ENCODE peak calls at places on chromosome 1, in four cellular contexts. One of them, this sample, is unnamed.

GRCh38 chr1:99644302-99645004 is 1.5 kb upstream of the PALMD start:
- DNase-seq in tibial artery: no peak
- DNase-seq in mesendoderm: no peak
- DNase-seq in spleen: no peak
- DNase-seq in this sample: no peak

GRCh38 chr1:5620997-5621396 is 371.2 kb downstream of the NPHP4 start:
- DNase-seq in tibial artery: no peak
- DNase-seq in mesendoderm: peak; percentile 86
- DNase-seq in spleen: no peak
- DNase-seq in this sample: no peak

GRCh38 chr1:84613887-84614286 is 39.6 kb upstream of the CTBS start:
- DNase-seq in tibial artery: no peak
- DNase-seq in mesendoderm: no peak
- DNase-seq in spleen: no peak
- DNase-seq in this sample: no peak

GRCh38 chr1:22536506-22536905 is 26.8 kb upstream of the EPHA8 start:
- DNase-seq in tibial artery: no peak
- DNase-seq in mesendoderm: no peak
- DNase-seq in spleen: no peak
- DNase-seq in this sample: no peak

GRCh38 chr1:7319196-7319595 is 451.9 kb upstream of the VAMP3 start:
- DNase-seq in tibial artery: no peak
- DNase-seq in mesendoderm: no peak
- DNase-seq in spleen: no peak
- DNase-seq in this sample: no peak

GRCh38 chr1:35220976-35221375 is 28.0 kb upstream of the SFPQ start:
- DNase-seq in tibial artery: no peak
- DNase-seq in mesendoderm: peak; percentile 71
- DNase-seq in spleen: no peak
- DNase-seq in this sample: no peak

GRCh38 chr1:234541281-234541975 is 62.4 kb upstream of the TARBP1 start:
- DNase-seq in tibial artery: no peak
- DNase-seq in mesendoderm: no peak
- DNase-seq in spleen: no peak
- DNase-seq in this sample: peak; percentile 37

GRCh38 chr1:185960377-185961151 is 226.4 kb downstream of the HMCN1 start:
- DNase-seq in tibial artery: peak; percentile 66
- DNase-seq in mesendoderm: no peak
- DNase-seq in spleen: no peak
- DNase-seq in this sample: no peak

DNA sequence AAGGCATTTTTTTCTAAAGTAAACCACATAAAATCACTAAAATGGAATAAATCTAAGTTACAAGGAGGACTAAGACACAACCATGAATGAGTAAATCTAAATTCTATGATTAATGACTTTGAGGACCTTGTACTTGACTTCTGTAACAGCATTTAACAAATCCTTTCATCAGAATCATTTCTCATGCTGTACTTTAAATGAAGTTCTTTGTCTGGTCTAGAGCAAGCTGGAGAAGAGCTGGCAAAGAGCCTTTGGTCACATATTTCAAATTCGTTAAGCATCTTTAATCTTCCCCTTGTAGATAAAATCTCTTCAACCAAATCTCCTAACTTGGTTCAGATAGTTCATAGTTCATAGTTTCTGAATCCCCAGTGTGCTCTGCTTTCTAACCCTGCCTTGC is 405.4 kb downstream of the PTPRC start:
- DNase-seq in tibial artery: no peak
- DNase-seq in mesendoderm: no peak
- DNase-seq in spleen: no peak
- DNase-seq in this sample: no peak
- H3K4me1 ChIP-seq in tibial artery: no peaks in the 10 kb centered on the region
- H3K4me1 ChIP-seq in mesendoderm: no peaks in the 10 kb centered on the region
- H3K4me1 ChIP-seq in spleen: peaks cover 34% of the 10 kb centered on the region
- H3K4me1 ChIP-seq in this sample: no peaks in the 10 kb centered on the region

DNA sequence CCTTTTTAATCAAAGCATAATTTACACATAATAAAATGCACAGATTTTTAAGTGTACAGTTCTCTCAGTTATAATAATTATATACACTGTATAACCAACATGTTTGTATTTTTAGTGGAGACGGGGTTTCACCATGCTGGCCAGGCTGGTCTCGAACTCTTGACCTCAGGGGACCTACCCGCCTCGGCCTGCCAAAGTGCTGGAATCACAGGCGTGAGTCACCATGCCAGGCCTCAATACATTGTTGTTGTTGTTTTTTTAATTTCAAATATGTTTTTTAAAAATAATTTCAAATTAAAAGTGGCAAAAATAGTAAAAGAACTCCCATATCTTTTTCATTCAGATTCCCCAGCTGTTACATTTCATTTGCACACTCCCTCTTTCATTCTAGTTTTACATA is 19.1 kb upstream of the RD3 start:
- DNase-seq in tibial artery: no peak
- DNase-seq in mesendoderm: no peak
- DNase-seq in spleen: no peak
- DNase-seq in this sample: no peak
- H3K4me3 ChIP-seq in tibial artery: no peak overlapping the region
- H3K4me3 ChIP-seq in mesendoderm: no peak overlapping the region
- H3K4me3 ChIP-seq in spleen: no peak overlapping the region
- H3K4me3 ChIP-seq in this sample: no peak overlapping the region

DNA sequence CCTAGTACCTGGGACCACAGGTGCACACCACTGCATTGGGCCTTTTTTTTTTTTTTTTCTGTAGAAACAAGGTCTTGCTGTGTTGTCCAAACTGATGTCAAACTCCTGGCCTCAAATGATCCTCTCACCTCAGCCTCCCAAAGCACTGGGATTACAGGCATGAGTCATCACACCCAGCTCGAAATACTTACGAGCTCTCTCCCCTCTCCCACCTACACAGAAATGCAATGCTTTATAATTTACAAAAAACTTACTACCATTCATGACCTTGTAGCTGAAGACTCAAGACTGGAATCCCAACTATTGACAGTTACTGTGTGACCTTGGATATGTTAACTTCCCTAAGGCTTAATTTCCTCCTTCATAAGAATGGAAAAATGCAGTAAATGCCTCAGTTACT is 18.7 kb downstream of the FOXJ3 start:
- DNase-seq in tibial artery: no peak
- DNase-seq in mesendoderm: peak; percentile 11
- DNase-seq in spleen: no peak
- DNase-seq in this sample: no peak
- H3K4me1 ChIP-seq in tibial artery: peaks cover 59% of the 10 kb centered on the region
- H3K4me1 ChIP-seq in mesendoderm: peaks cover 2% of the 10 kb centered on the region
- H3K4me1 ChIP-seq in spleen: peaks cover 100% of the 10 kb centered on the region
- H3K4me1 ChIP-seq in this sample: peaks cover 63% of the 10 kb centered on the region

DNA sequence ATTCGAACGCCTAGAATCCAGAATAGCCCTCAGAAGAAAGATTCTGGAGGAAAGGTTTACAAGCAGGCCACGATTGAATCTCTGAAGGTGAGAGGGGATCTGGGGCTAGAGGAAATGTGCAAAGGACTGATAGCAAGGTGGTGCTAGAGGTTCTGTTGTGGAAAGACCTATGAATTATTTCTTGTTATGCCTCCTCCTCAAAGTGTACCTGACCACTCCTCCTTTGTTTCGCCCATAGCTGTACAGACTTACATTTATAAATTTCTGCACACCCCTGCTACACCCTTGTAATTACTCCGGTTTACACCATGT is 986 bp downstream of the TCEANC2 start:
- DNase-seq in tibial artery: no peak
- DNase-seq in mesendoderm: peak; percentile 2
- DNase-seq in spleen: no peak
- DNase-seq in this sample: no peak
- H3K4me3 ChIP-seq in tibial artery: peak overlapping the region; percentile 97
- H3K4me3 ChIP-seq in mesendoderm: no peak overlapping the region
- H3K4me3 ChIP-seq in spleen: peak overlapping the region; percentile 75
- H3K4me3 ChIP-seq in this sample: no peak overlapping the region

This sample was measured in sigmoid colon.